ENCODE peak calls at places on chromosomes 3 and 15, in five cellular contexts. G is CD4-positive, alpha-beta T cell; H is AG04450; N is mammary epithelial cell; X is nephron progenitor cell. F is an unnamed sample.

GRCh38 chr3:139227165-139227564 is 116.7 kb upstream of the MRPS22 start:
- DNase-seq in G (no peak), H (no peak), N (no peak), X (no peak), F (peak; percentile 13)

GRCh38 chr15:38941399-38941953 is 376.9 kb upstream of the RASGRP1 start:
- DNase-seq in G (no peak), H (no peak), N (peak; percentile 31), X (peak; percentile 58), F (peak; percentile 1)

GRCh38 chr15:60052796-60053195 is 48.7 kb downstream of the FOXB1 start:
- DNase-seq in G (no peak), H (no peak), N (peak; percentile 88), X (no peak), F (no peak)

GRCh38 chr3:59880717-59881116 is 830.9 kb upstream of the CFAP20DC start:
- DNase-seq in G (no peak), H (no peak), N (no peak), X (no peak), F (no peak)

GRCh38 chr3:55042591-55042990 is 114.7 kb upstream of the LRTM1 start:
- DNase-seq in G (no peak), H (no peak), N (no peak), X (no peak), F (peak; percentile 26)

GRCh38 chr15:64622410-64623260 is 152.8 kb downstream of the RBPMS2 start:
- DNase-seq in G (peak; percentile 29), H (no peak), N (no peak), X (no peak), F (no peak)

GRCh38 chr3:87541711-87542110 is 265.3 kb upstream of the POU1F1 start:
- DNase-seq in G (no peak), H (no peak), N (peak; percentile 8), X (no peak), F (no peak)

GRCh38 chr15:71780349-71780976 is 29.9 kb upstream of the NR2E3 start:
- DNase-seq in G (peak; percentile 12), H (no peak), N (peak; percentile 23), X (peak; percentile 41), F (peak; percentile 57)

GRCh38 chr3:87797872-87798566 is 260.8 kb downstream of the CGGBP1 start:
- DNase-seq in G (no peak), H (no peak), N (no peak), X (no peak), F (no peak)

GRCh38 chr3:65927576-65927975 is 111.1 kb downstream of the MAGI1 start:
- DNase-seq in G (no peak), H (no peak), N (peak; percentile 81), X (no peak), F (peak; percentile 34)

GRCh38 chr15:56984681-56985515 is 66.5 kb downstream of the TCF12 start:
- DNase-seq in G (no peak), H (no peak), N (no peak), X (no peak), F (peak; percentile 34)

GRCh38 chr15:91311986-91312385 is 211.9 kb downstream of the SV2B start:
- DNase-seq in G (no peak), H (no peak), N (no peak), X (no peak), F (no peak)

GRCh38 chr15:68205949-68206539 is 912 bp upstream of the CALML4 start:
- DNase-seq in G (no peak), H (no peak), N (no peak), X (no peak), F (no peak)

GRCh38 chr3:170811515-170811914 is 58.5 kb downstream of the RPL22L1 start:
- DNase-seq in G (no peak), H (no peak), N (peak; percentile 79), X (no peak), F (peak; percentile 78)

GRCh38 chr15:70323111-70323851 is 225.6 kb upstream of the TLE3 start:
- DNase-seq in G (no peak), H (no peak), N (no peak), X (peak; percentile 33), F (no peak)

GRCh38 chr15:88624156-88624970 is 3.2 kb downstream of the AEN start:
- DNase-seq in G (peak; percentile 52), H (no peak), N (no peak), X (no peak), F (no peak)

GRCh38 chr3:131083190-131083863 is 56.6 kb downstream of the NEK11 start:
- DNase-seq in G (no peak), H (no peak), N (no peak), X (peak; percentile 53), F (peak; percentile 1)

GRCh38 chr3:192918275-192918588 is 576 bp upstream of the MB21D2 start:
- DNase-seq in G (no peak), H (no peak), N (no peak), X (no peak), F (no peak)

GRCh38 chr3:192916455-192917257 is 1.0 kb downstream of the MB21D2 start:
- DNase-seq in G (peak; percentile 30), H (no peak), N (peak; percentile 63), X (peak; percentile 65), F (peak; percentile 63)

GRCh38 chr3:192917258-192917507 is 473 bp downstream of the MB21D2 start:
- DNase-seq in G (no peak), H (no peak), N (no peak), X (no peak), F (no peak)

GRCh38 chr3:192915724-192916123 is 1.9 kb downstream of the MB21D2 start:
- DNase-seq in G (no peak), H (no peak), N (no peak), X (no peak), F (no peak)

DNA sequence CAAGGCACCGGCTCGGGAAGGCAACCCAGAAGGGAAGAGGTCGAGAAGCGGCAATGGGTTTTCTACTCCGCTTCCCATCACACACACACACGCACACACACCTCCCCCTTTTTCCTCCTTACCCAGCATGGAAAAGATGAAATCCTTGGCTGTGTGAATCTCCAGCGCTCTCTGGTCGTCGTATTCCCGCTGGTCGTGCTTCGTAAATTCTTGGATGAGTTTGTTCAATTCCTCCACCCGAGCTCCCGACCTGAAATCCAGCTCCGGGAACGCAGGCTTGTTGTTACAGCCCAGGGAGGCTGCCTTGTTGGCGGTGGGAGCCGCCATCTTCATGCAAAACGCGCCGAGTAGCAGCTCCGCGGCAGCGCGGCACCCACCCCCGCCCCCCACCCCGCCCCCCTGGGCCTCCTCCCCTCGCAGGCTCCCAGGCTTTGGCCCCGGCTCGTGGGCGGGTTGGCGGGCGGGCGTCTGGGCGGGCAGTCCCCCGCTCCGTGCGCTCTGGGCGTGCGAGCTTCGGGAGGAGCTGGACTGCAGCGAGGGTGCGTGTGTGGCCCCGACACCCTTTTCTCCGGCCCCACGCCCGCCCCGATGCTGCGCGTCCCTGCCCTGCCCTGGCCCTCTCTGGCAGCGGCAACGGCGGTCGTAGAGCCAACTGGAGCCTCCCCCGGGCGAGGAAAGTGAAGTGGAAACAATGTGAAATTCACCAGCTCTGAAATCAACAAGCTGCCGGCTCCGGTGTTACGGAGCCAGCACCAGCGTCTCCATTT is at the start of gene MB21D2:
- DNase-seq in G (peak; percentile 57), H (peak; percentile 37), N (peak; percentile 80), X (peak; percentile 77), F (peak; percentile 72)
- TF ChIP-seq CTCF in G (no peak), H (no peak), N (no peak), X (no peak), F (no peak)

GRCh38 chr3:53668872-53669271 is 174.5 kb downstream of the CACNA1D start:
- DNase-seq in G (no peak), H (no peak), N (no peak), X (no peak), F (peak; percentile 13)
- TF ChIP-seq CTCF in G (no peak), H (peak; percentile 28), N (peak; percentile 51), X (peak; percentile 25), F (peak; percentile 31)

DNA sequence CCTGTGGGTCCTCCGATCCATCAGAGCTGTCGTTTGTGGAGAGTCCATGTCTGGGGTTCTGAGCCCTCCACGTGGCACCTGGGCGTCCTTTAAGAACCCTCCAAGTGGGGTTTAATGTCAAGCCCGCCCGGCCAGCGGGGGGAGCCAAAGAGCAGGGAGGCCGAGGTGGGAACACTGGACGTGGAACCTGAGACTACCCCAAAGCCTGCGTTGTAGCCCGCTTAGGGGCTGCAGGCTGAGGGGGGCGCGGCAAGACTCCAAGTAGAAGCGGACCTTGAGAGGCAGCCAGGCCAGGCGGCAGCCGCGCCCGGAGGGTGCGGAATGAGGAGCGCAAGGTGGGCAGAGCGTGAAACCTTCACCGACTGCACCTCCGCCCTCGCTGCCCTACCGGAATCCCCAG is 126.2 kb upstream of the ATP10A start:
- DNase-seq in G (no peak), H (no peak), N (no peak), X (no peak), F (no peak)
- TF ChIP-seq CTCF in G (no peak), H (no peak), N (no peak), X (no peak), F (no peak)

GRCh38 chr15:77798847-77799246 is 166.1 kb upstream of the LINGO1 start:
- DNase-seq in G (no peak), H (no peak), N (no peak), X (no peak), F (no peak)

GRCh38 chr15:77798151-77798550 is 165.4 kb upstream of the LINGO1 start:
- DNase-seq in G (no peak), H (no peak), N (no peak), X (no peak), F (no peak)

GRCh38 chr15:77796046-77796729 is 163.5 kb upstream of the LINGO1 start:
- DNase-seq in G (no peak), H (no peak), N (no peak), X (no peak), F (no peak)

GRCh38 chr15:77795446-77795845 is 162.7 kb upstream of the LINGO1 start:
- DNase-seq in G (no peak), H (no peak), N (no peak), X (no peak), F (no peak)

GRCh38 chr15:77797270-77797669 is 164.6 kb upstream of the LINGO1 start:
- DNase-seq in G (no peak), H (no peak), N (no peak), X (no peak), F (no peak)
- TF ChIP-seq CTCF in G (no peak), H (no peak), N (no peak), X (no peak), F (no peak)

GRCh38 chr3:173043757-173044156 is 97.3 kb downstream of the SPATA16 start:
- DNase-seq in G (no peak), H (no peak), N (no peak), X (no peak), F (no peak)

GRCh38 chr3:173044998-173045397 is 96.0 kb downstream of the SPATA16 start:
- DNase-seq in G (no peak), H (no peak), N (no peak), X (no peak), F (no peak)

DNA sequence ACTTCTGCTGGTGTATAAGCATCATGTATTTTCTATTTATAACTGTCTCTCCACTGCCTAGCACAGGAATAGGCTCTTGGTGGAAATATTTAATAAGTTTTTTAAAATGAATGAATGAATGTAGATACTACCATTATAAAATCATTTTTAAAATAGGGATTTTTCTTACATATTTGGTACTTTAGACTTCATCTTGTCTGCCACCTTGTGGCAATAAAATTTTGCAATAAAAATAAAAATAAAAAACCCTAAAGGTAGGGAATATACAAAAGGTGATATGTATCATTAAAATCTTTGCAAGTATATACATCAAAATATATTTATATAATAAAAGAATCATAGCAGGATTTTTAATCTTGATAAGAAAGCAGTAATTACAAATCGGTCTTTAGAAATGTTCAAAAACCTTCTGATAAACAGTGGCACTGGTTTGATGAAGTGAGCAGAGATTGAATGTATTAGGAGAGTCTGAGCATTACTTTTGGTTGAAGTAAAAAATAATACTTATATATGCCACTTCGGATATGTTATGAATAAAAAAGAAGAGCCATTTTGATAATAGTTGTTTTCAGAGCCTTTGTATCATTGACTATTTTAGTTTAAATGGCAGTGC is 95.2 kb downstream of the SPATA16 start:
- DNase-seq in G (no peak), H (no peak), N (no peak), X (no peak), F (no peak)
- TF ChIP-seq CTCF in G (no peak), H (peak; percentile 35), N (peak; percentile 29), X (peak; percentile 37), F (peak; percentile 27)

F was measured in MCF 10A.